ENCODE peak calls at places on chromosomes 3 and 15, in ten cellular contexts. One of them, this sample, is unnamed.

GRCh38 chr15:86328658-86329057 is 249.0 kb downstream of the AGBL1 start:
- DNase-seq in thoracic aorta: no peak
- DNase-seq in GM12878: no peak
- DNase-seq in heart right ventricle: no peak
- DNase-seq in A549: no peak
- DNase-seq in GM23338: no peak
- DNase-seq in adrenal gland: no peak
- DNase-seq in CD8-positive, alpha-beta memory T cell: no peak
- DNase-seq in heart left ventricle: no peak
- DNase-seq in ovary: no peak
- DNase-seq in this sample: no peak

GRCh38 chr3:11386413-11387155 is 114.4 kb downstream of the ATG7 start:
- DNase-seq in ovary: no peak
- DNase-seq in heart left ventricle: no peak
- DNase-seq in A549: no peak
- DNase-seq in heart right ventricle: no peak
- DNase-seq in GM12878: no peak
- DNase-seq in thoracic aorta: no peak
- DNase-seq in GM23338: no peak
- DNase-seq in CD8-positive, alpha-beta memory T cell: no peak
- DNase-seq in adrenal gland: peak; percentile 80
- DNase-seq in this sample: peak; percentile 73

GRCh38 chr15:41323611-41324010 is 8.8 kb downstream of the OIP5 start:
- DNase-seq in heart left ventricle: no peak
- DNase-seq in heart right ventricle: no peak
- DNase-seq in GM12878: no peak
- DNase-seq in thoracic aorta: no peak
- DNase-seq in A549: no peak
- DNase-seq in GM23338: no peak
- DNase-seq in adrenal gland: no peak
- DNase-seq in ovary: no peak
- DNase-seq in CD8-positive, alpha-beta memory T cell: no peak
- DNase-seq in this sample: no peak

GRCh38 chr3:106850429-106850828 is 526.8 kb upstream of the CCDC54 start:
- DNase-seq in heart right ventricle: no peak
- DNase-seq in GM12878: no peak
- DNase-seq in GM23338: no peak
- DNase-seq in thoracic aorta: no peak
- DNase-seq in CD8-positive, alpha-beta memory T cell: no peak
- DNase-seq in A549: no peak
- DNase-seq in adrenal gland: no peak
- DNase-seq in heart left ventricle: no peak
- DNase-seq in ovary: no peak
- DNase-seq in this sample: no peak

GRCh38 chr3:182947892-182948291 is 32.4 kb downstream of the DCUN1D1 start:
- DNase-seq in thoracic aorta: no peak
- DNase-seq in ovary: no peak
- DNase-seq in GM12878: no peak
- DNase-seq in heart right ventricle: no peak
- DNase-seq in heart left ventricle: no peak
- DNase-seq in A549: peak; percentile 6
- DNase-seq in GM23338: peak; percentile 27
- DNase-seq in adrenal gland: no peak
- DNase-seq in CD8-positive, alpha-beta memory T cell: no peak
- DNase-seq in this sample: no peak

GRCh38 chr3:10852031-10852795 is 36.2 kb downstream of the SLC6A11 start:
- DNase-seq in A549: no peak
- DNase-seq in adrenal gland: no peak
- DNase-seq in heart left ventricle: no peak
- DNase-seq in heart right ventricle: no peak
- DNase-seq in GM23338: no peak
- DNase-seq in ovary: no peak
- DNase-seq in CD8-positive, alpha-beta memory T cell: no peak
- DNase-seq in thoracic aorta: no peak
- DNase-seq in GM12878: no peak
- DNase-seq in this sample: no peak

GRCh38 chr15:48451736-48452135 is 120.5 kb downstream of the DUT start:
- DNase-seq in heart left ventricle: no peak
- DNase-seq in A549: no peak
- DNase-seq in heart right ventricle: no peak
- DNase-seq in CD8-positive, alpha-beta memory T cell: no peak
- DNase-seq in thoracic aorta: no peak
- DNase-seq in GM23338: no peak
- DNase-seq in ovary: no peak
- DNase-seq in adrenal gland: no peak
- DNase-seq in GM12878: no peak
- DNase-seq in this sample: no peak

GRCh38 chr3:150775001-150775599 is 12.1 kb upstream of the SIAH2 start:
- DNase-seq in ovary: no peak
- DNase-seq in A549: no peak
- DNase-seq in heart left ventricle: no peak
- DNase-seq in heart right ventricle: no peak
- DNase-seq in CD8-positive, alpha-beta memory T cell: no peak
- DNase-seq in GM23338: no peak
- DNase-seq in thoracic aorta: no peak
- DNase-seq in adrenal gland: no peak
- DNase-seq in GM12878: no peak
- DNase-seq in this sample: no peak

GRCh38 chr15:49964071-49964470 is 155.0 kb downstream of the ATP8B4 start:
- DNase-seq in GM12878: no peak
- DNase-seq in CD8-positive, alpha-beta memory T cell: no peak
- DNase-seq in heart left ventricle: no peak
- DNase-seq in A549: no peak
- DNase-seq in ovary: no peak
- DNase-seq in heart right ventricle: no peak
- DNase-seq in GM23338: no peak
- DNase-seq in thoracic aorta: no peak
- DNase-seq in adrenal gland: no peak
- DNase-seq in this sample: no peak

GRCh38 chr3:134428396-134428795 is 54.1 kb upstream of the AMOTL2 start:
- DNase-seq in heart right ventricle: no peak
- DNase-seq in thoracic aorta: no peak
- DNase-seq in ovary: no peak
- DNase-seq in GM23338: no peak
- DNase-seq in CD8-positive, alpha-beta memory T cell: no peak
- DNase-seq in adrenal gland: no peak
- DNase-seq in GM12878: no peak
- DNase-seq in A549: no peak
- DNase-seq in heart left ventricle: no peak
- DNase-seq in this sample: no peak

GRCh38 chr3:134430950-134431445 is 54.8 kb downstream of the ANAPC13 start:
- DNase-seq in A549: no peak
- DNase-seq in GM23338: no peak
- DNase-seq in adrenal gland: no peak
- DNase-seq in thoracic aorta: no peak
- DNase-seq in CD8-positive, alpha-beta memory T cell: no peak
- DNase-seq in heart left ventricle: no peak
- DNase-seq in ovary: no peak
- DNase-seq in GM12878: no peak
- DNase-seq in heart right ventricle: no peak
- DNase-seq in this sample: no peak

GRCh38 chr3:134427400-134428111 is 53.3 kb upstream of the AMOTL2 start:
- DNase-seq in thoracic aorta: no peak
- DNase-seq in adrenal gland: no peak
- DNase-seq in heart right ventricle: no peak
- DNase-seq in ovary: no peak
- DNase-seq in GM12878: no peak
- DNase-seq in heart left ventricle: peak; percentile 34
- DNase-seq in GM23338: no peak
- DNase-seq in CD8-positive, alpha-beta memory T cell: no peak
- DNase-seq in A549: peak; percentile 70
- DNase-seq in this sample: peak; percentile 27

GRCh38 chr3:134430174-134430573 is 55.6 kb downstream of the ANAPC13 start:
- DNase-seq in heart left ventricle: no peak
- DNase-seq in GM12878: no peak
- DNase-seq in CD8-positive, alpha-beta memory T cell: no peak
- DNase-seq in ovary: no peak
- DNase-seq in heart right ventricle: no peak
- DNase-seq in GM23338: no peak
- DNase-seq in thoracic aorta: no peak
- DNase-seq in adrenal gland: no peak
- DNase-seq in A549: no peak
- DNase-seq in this sample: no peak

DNA sequence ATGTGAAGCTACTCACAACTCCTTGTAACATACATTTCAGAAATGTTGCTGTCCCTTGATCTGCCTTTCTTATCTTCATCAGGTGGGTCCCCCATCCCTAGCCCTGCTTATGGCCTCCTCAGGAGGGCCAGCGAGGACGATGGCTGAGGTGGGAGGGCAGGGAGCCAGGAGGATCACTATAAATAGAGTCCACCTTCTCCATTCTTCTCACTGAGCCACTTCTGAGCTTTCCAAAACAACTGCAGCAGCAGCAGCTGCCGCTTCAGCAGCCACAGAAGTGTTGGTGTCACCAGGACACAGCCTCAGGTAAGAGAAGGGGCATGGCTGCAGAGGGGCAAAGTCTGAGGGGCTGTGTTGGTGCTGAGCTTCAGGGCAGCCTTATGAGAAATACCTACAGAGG is 53.5 kb downstream of the ANAPC13 start:
- DNase-seq in GM23338: no peak
- DNase-seq in adrenal gland: no peak
- DNase-seq in heart left ventricle: no peak
- DNase-seq in GM12878: no peak
- DNase-seq in heart right ventricle: no peak
- DNase-seq in A549: no peak
- DNase-seq in CD8-positive, alpha-beta memory T cell: no peak
- DNase-seq in thoracic aorta: no peak
- DNase-seq in ovary: no peak
- DNase-seq in this sample: no peak
- H3K27ac ChIP-seq in GM23338: no peak overlapping the region
- H3K27ac ChIP-seq in adrenal gland: no peak overlapping the region
- H3K27ac ChIP-seq in heart left ventricle: no peak overlapping the region
- H3K27ac ChIP-seq in GM12878: no peak overlapping the region
- H3K27ac ChIP-seq in heart right ventricle: no peak overlapping the region
- H3K27ac ChIP-seq in A549: no peak overlapping the region
- H3K27ac ChIP-seq in CD8-positive, alpha-beta memory T cell: no peak overlapping the region
- H3K27ac ChIP-seq in thoracic aorta: no peak overlapping the region
- H3K27ac ChIP-seq in ovary: no peak overlapping the region
- H3K27ac ChIP-seq in this sample: no peak overlapping the region

DNA sequence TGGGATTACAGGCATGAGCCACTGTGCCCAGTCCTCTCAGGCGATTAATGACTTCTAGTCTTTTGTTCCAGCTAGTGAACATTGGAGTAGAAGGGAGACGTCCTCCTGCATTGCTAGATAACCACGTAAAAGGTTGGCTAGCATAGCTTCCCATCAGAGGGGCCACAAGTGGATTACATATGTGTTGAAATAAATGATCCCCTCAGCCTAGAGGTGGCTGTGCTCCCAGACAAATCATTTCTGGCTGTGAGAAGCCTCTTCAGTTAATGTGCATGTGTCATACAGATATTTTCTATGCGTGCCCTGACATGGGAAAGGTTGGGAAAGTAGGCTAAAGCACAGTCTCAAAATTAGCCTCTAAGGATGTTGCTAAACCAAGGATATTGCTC is 17.7 kb downstream of the USP3 start:
- DNase-seq in thoracic aorta: no peak
- DNase-seq in CD8-positive, alpha-beta memory T cell: no peak
- DNase-seq in A549: no peak
- DNase-seq in heart right ventricle: no peak
- DNase-seq in GM12878: no peak
- DNase-seq in adrenal gland: no peak
- DNase-seq in GM23338: no peak
- DNase-seq in ovary: no peak
- DNase-seq in heart left ventricle: no peak
- DNase-seq in this sample: no peak
- H3K4me1 ChIP-seq in thoracic aorta: peaks cover 60% of the 10 kb centered on the region
- H3K4me1 ChIP-seq in CD8-positive, alpha-beta memory T cell: peaks cover 90% of the 10 kb centered on the region
- H3K4me1 ChIP-seq in A549: peaks cover 79% of the 10 kb centered on the region
- H3K4me1 ChIP-seq in heart right ventricle: peaks cover 69% of the 10 kb centered on the region
- H3K4me1 ChIP-seq in GM12878: peaks cover 12% of the 10 kb centered on the region
- H3K4me1 ChIP-seq in adrenal gland: peaks cover 75% of the 10 kb centered on the region
- H3K4me1 ChIP-seq in GM23338: peaks cover 10% of the 10 kb centered on the region
- H3K4me1 ChIP-seq in ovary: peaks cover 36% of the 10 kb centered on the region
- H3K4me1 ChIP-seq in heart left ventricle: peaks cover 54% of the 10 kb centered on the region
- H3K4me1 ChIP-seq in this sample: peaks cover 7% of the 10 kb centered on the region

DNA sequence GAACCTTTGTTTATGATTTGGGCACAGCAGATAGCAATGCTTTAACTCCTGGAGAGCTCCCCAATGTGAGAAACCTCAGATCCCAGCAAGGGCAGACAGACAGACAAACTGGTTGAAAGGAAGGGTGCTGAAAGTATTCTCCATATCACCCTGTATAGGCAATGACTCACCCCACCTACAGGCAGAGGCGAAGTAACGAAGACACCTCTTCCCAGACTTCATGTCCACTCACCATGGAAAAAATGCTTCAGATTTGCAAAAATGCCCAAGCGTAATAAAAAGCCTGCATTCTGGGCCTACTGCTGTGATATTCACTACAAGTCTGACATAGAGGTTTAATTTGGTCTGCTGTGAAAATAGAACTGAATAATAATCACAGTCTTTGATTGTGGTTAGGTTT is 50.5 kb downstream of the THBS1 start:
- DNase-seq in A549: no peak
- DNase-seq in GM23338: no peak
- DNase-seq in thoracic aorta: no peak
- DNase-seq in heart left ventricle: no peak
- DNase-seq in CD8-positive, alpha-beta memory T cell: no peak
- DNase-seq in ovary: no peak
- DNase-seq in heart right ventricle: no peak
- DNase-seq in GM12878: no peak
- DNase-seq in adrenal gland: no peak
- DNase-seq in this sample: no peak
- H3K27ac ChIP-seq in A549: no peak overlapping the region
- H3K27ac ChIP-seq in GM23338: no peak overlapping the region
- H3K27ac ChIP-seq in thoracic aorta: no peak overlapping the region
- H3K27ac ChIP-seq in heart left ventricle: no peak overlapping the region
- H3K27ac ChIP-seq in CD8-positive, alpha-beta memory T cell: no peak overlapping the region
- H3K27ac ChIP-seq in ovary: no peak overlapping the region
- H3K27ac ChIP-seq in heart right ventricle: no peak overlapping the region
- H3K27ac ChIP-seq in GM12878: no peak overlapping the region
- H3K27ac ChIP-seq in adrenal gland: no peak overlapping the region
- H3K27ac ChIP-seq in this sample: no peak overlapping the region

DNA sequence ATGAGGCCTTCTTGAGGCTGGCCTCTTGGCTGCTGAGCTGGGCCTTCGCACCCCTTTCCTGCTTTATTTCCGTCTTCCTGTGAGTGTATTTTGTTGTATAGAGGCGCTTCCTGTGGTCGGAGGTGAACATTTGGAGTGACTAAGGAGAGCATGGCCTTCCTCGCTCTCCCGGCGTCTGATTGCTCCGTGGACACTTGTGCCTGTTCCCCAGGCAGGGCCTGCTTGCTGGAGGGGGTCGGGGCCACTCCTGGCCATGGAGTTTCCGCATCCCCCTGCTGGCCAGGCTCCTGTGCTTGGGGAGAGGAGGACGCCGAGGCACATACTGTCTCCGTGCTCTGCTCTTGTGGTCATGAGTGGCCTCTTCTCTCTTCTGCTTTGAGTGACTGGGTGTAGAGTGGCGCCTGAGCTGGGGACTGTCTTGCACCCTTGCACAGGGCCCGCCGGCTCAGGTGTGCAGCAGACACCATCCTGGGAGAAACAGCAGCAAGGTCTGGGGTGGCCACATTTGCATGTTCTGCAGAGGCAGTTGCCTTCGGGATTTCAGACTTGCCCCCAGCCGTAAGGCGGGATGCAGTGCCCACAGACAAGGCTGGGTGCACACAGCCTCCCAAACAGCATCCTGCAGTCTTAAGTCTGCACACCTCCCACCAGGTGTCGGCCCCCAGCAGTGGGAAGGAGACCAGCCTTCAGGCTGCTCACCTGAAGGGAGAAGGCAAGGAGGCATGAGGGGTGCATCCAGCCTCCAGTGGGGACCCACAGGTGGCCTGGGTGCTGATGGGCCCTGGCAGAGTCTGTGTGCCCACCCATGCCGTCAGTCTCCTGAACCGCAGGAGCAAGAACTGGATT is 16.4 kb downstream of the KLF13 start:
- DNase-seq in thoracic aorta: no peak
- DNase-seq in heart right ventricle: no peak
- DNase-seq in CD8-positive, alpha-beta memory T cell: peak; percentile 58
- DNase-seq in A549: no peak
- DNase-seq in ovary: no peak
- DNase-seq in GM23338: peak; percentile 56
- DNase-seq in heart left ventricle: peak; percentile 32
- DNase-seq in GM12878: no peak
- DNase-seq in adrenal gland: no peak
- DNase-seq in this sample: no peak
- H3K4me1 ChIP-seq in thoracic aorta: peaks cover 68% of the 10 kb centered on the region
- H3K4me1 ChIP-seq in heart right ventricle: peaks cover 100% of the 10 kb centered on the region
- H3K4me1 ChIP-seq in CD8-positive, alpha-beta memory T cell: peaks cover 100% of the 10 kb centered on the region
- H3K4me1 ChIP-seq in A549: peaks cover 31% of the 10 kb centered on the region
- H3K4me1 ChIP-seq in ovary: peaks cover 26% of the 10 kb centered on the region
- H3K4me1 ChIP-seq in GM23338: peaks cover 4% of the 10 kb centered on the region
- H3K4me1 ChIP-seq in heart left ventricle: peaks cover 100% of the 10 kb centered on the region
- H3K4me1 ChIP-seq in GM12878: peaks cover 88% of the 10 kb centered on the region
- H3K4me1 ChIP-seq in adrenal gland: peaks cover 81% of the 10 kb centered on the region
- H3K4me1 ChIP-seq in this sample: peaks cover 36% of the 10 kb centered on the region